ENCODE peak calls at places on chromosomes 5 and 9, in nine cellular contexts. W is prostate gland, Y is cardiac muscle cell, J is lower leg skin, H is GM12865, I is right lobe of liver, S is adrenal gland, P is body of pancreas, T is GM06990. U is an unnamed sample.

GRCh38 chr5:73299665-73300435 is 126.9 kb downstream of the TMEM174 start:
- DNase-seq in W (no peak), Y (no peak), J (no peak), H (no peak), I (no peak), S (no peak), P (no peak), T (no peak), U (no peak)

GRCh38 chr9:80555782-80556325 is 984.1 kb downstream of the TLE4 start:
- DNase-seq in W (no peak), Y (peak), J (no peak), H (no peak), I (no peak), S (no peak), P (no peak), T (no peak), U (peak)

GRCh38 chr9:30713279-30713678 is 1671.2 kb upstream of the ACO1 start:
- DNase-seq in W (no peak), Y (no peak), J (no peak), H (no peak), I (no peak), S (no peak), P (no peak), T (no peak), U (no peak)

GRCh38 chr5:153551537-153552079 is 61.1 kb downstream of the GRIA1 start:
- DNase-seq in W (no peak), Y (peak), J (no peak), H (no peak), I (no peak), S (peak), P (no peak), T (no peak), U (peak)

GRCh38 chr9:76761448-76761847 is 2.8 kb upstream of the PCA3 start:
- DNase-seq in W (no peak), Y (peak), J (no peak), H (no peak), I (no peak), S (no peak), P (no peak), T (no peak), U (peak)

GRCh38 chr9:136159851-136160250 is 41.2 kb upstream of the TMEM250 start:
- DNase-seq in W (no peak), Y (no peak), J (no peak), H (no peak), I (no peak), S (no peak), P (no peak), T (no peak), U (no peak)

GRCh38 chr5:154087260-154087659 is 48.5 kb downstream of the MFAP3 start:
- DNase-seq in W (no peak), Y (no peak), J (no peak), H (no peak), I (no peak), S (no peak), P (no peak), T (no peak), U (peak)

GRCh38 chr9:93861736-93862358 is 93.3 kb downstream of the BARX1 start:
- DNase-seq in W (no peak), Y (no peak), J (no peak), H (no peak), I (no peak), S (no peak), P (no peak), T (no peak), U (no peak)

GRCh38 chr5:154603978-154604679 is 126.1 kb upstream of the HAND1 start:
- DNase-seq in W (no peak), Y (peak), J (no peak), H (peak), I (no peak), S (peak), P (peak), T (peak), U (peak)

GRCh38 chr9:6930827-6931226 is 173.1 kb downstream of the KDM4C start:
- DNase-seq in W (no peak), Y (peak), J (no peak), H (no peak), I (no peak), S (no peak), P (no peak), T (no peak), U (peak)

GRCh38 chr9:90936380-90936779 is 134.8 kb downstream of the SYK start:
- DNase-seq in W (no peak), Y (no peak), J (no peak), H (no peak), I (no peak), S (no peak), P (no peak), T (no peak), U (peak)

GRCh38 chr5:38780950-38781349 is 64.9 kb upstream of the OSMR start:
- DNase-seq in W (peak), Y (peak), J (peak), H (no peak), I (no peak), S (peak), P (peak), T (no peak), U (peak)

GRCh38 chr9:128247191-128247803 is 28.5 kb downstream of the GOLGA2 start:
- DNase-seq in W (no peak), Y (no peak), J (no peak), H (no peak), I (no peak), S (no peak), P (no peak), T (no peak), U (no peak)

DNA sequence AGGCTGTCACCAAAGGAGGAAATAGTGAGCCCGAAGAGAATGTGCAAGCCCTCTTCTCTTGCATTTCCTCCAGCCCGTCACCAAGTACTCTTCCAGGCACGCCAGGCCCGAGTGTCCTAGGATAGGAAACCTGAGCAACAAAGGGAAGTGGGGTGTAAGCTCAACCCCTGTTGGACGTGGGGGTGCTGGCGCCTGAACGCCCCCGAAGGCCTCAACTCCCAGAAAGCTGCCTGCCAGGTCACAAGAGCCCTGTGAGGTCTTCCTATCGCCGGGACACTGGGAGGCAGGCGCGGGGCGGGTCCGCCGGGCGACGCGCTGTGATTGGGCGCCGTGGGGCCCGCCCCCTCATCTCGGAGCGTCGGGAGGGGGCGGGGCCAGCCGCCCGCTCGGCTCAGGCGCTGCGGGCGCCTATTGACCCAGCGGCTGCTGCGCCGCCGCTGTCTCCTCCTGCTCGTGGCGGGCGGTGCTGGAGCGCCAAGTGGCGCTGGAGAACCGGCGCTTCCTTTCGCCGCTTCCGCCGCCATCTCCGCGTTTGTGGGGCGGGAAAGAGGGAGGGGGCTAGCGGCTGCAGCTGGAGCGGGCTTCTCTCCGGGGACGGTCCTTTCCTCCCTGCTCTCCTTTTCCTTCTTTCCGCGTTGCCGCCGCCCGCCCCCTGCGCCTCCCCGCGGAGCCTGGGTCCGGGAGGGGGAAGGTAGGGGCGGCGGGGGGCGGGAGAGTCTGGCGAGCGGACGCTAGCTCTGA is 558 bp upstream of the MAN2A1 start:
- DNase-seq in W (peak), Y (peak), J (peak), H (peak), I (peak), S (peak), P (peak), T (peak), U (peak)
- TF ChIP-seq CTCF in W (peak), Y (peak), J (no peak), H (no peak), I (no peak), S (no peak), P (no peak), T (no peak), U (no peak)

GRCh38 chr5:5558102-5558501 is 135.6 kb downstream of the ICE1 start:
- DNase-seq in W (no peak), Y (no peak), J (no peak), H (no peak), I (no peak), S (no peak), P (no peak), T (no peak), U (no peak)
- TF ChIP-seq CTCF in W (no peak), Y (no peak), J (no peak), H (no peak), I (no peak), S (no peak), P (no peak), T (no peak), U (no peak)

GRCh38 chr5:2901511-2901910 is 150.0 kb upstream of the IRX2 start:
- DNase-seq in W (no peak), Y (no peak), J (no peak), H (no peak), I (no peak), S (peak), P (no peak), T (no peak), U (no peak)
- TF ChIP-seq CTCF in W (no peak), Y (no peak), J (no peak), H (no peak), I (no peak), S (no peak), P (no peak), T (no peak), U (no peak)

DNA sequence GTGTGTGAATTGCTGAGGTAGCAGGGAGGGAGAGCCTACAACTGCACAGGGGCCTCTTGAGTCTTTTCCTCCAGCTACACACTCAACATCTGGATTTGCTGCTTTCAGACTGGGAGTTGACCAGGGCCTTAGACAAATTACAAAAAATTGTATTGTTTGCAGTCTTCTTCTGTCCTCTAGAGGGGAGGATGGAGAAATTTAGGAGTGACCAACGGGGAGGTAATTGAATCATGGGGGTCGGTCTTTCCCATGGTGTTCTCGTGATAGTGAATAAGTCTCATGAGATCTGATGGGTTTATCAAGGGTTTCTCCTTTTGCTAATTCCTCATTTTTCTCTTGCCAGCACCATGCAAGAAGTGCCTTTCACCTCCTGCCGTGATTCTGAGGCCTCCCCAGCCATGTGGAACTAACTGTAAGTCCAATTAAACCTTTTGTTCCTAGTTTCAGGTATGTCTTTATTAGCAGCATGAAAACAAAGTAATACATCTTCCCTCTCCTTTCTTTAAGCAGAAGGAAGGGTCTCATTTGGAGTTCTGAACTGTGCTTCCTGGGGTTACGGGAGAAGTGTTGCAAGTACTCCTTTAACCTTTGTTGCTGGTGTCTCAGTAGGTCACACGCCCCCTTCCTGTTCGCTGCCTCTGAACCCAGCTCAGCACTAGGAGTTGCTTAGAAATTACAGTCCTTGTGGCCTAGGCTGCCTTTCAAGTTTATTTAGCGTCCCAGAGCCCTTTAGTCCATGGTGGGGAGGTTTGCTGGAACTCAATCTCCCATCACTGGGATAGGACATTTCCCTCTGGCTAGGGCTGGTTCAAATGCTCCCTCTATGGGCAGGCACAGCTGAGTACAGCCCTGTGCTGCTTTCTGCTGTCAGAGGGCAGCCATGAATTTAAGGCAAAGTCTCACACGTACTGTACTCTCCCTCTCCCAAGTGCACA is 4.4 kb downstream of the IFNA8 start:
- DNase-seq in W (no peak), Y (no peak), J (no peak), H (peak), I (no peak), S (no peak), P (no peak), T (no peak), U (no peak)
- TF ChIP-seq CTCF in W (no peak), Y (peak), J (no peak), H (peak), I (no peak), S (no peak), P (no peak), T (peak), U (peak)

DNA sequence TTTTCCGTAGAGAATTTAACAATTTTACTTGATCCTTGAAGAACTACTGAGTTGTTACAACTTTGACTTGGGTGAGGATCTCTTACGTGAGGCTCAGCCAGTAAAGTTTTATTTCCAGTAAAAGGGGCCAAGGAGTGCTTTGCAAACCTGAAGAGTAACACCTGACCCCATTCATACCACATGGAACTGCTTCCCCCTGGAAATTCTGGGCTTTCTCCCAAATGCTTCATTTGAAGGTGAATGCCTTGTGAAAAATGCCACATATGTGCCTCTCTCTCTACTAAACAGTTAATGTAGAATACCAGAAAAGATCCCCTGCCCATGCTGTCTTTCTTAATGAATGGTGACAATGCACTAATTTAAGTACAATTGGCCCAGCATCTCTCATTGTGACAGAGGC is 844.0 kb upstream of the WWC1 start:
- DNase-seq in W (no peak), Y (no peak), J (no peak), H (no peak), I (no peak), S (no peak), P (no peak), T (no peak), U (no peak)
- TF ChIP-seq CTCF in W (no peak), Y (no peak), J (no peak), H (no peak), I (no peak), S (no peak), P (no peak), T (no peak), U (no peak)

GRCh38 chr5:173988554-173989431 is at the start of gene C5orf47:
- DNase-seq in W (no peak), Y (no peak), J (no peak), H (no peak), I (no peak), S (no peak), P (no peak), T (no peak), U (no peak)

GRCh38 chr5:173989432-173990082 is 587 bp downstream of the C5orf47 start:
- DNase-seq in W (no peak), Y (no peak), J (no peak), H (no peak), I (no peak), S (no peak), P (no peak), T (no peak), U (no peak)

GRCh38 chr5:173981362-173981761 is 7.6 kb upstream of the C5orf47 start:
- DNase-seq in W (no peak), Y (no peak), J (no peak), H (no peak), I (no peak), S (no peak), P (no peak), T (no peak), U (no peak)

DNA sequence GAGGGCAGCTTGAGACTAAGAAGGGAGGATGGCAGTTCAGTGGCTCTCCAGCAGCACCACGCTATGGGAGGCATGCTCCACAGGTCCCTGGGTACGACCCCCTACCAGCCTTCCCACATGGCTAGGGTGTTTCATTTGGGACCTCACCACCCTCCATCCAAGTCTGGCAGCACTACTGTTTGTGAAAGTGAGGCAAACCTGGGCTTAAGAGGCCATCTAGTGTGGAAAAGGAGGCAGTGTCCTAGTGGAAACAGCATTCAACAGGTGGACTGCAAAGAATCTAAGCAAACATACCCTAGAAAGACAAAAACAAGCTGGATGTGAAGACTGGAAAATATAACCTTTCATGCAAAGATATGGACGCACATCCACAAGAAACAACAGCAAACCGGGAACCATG is 4.8 kb upstream of the C5orf47 start:
- DNase-seq in W (no peak), Y (peak), J (no peak), H (peak), I (no peak), S (no peak), P (no peak), T (no peak), U (peak)
- TF ChIP-seq CTCF in W (no peak), Y (peak), J (no peak), H (peak), I (peak), S (peak), P (peak), T (peak), U (peak)

U was measured in fibroblast of mammary gland.